ENCODE peak calls at places on chromosomes 7 and 10, in four cellular contexts. C is tibial artery, A is astrocyte, G is DND-41. Q is an unnamed sample.

GRCh38 chr7:32126843-32127242 is 56.6 kb upstream of the PDE1C start:
- DNase-seq in C (no peak), A (no peak), G (no peak), Q (no peak)

GRCh38 chr10:104429834-104430233 is 76.2 kb downstream of the CFAP58 start:
- DNase-seq in C (no peak), A (no peak), G (no peak), Q (no peak)

GRCh38 chr7:77450054-77450453 is 33.9 kb upstream of the GSAP start:
- DNase-seq in C (no peak), A (peak; percentile 39), G (no peak), Q (no peak)

GRCh38 chr10:113493943-113494342 is 58.9 kb upstream of the HABP2 start:
- DNase-seq in C (no peak), A (no peak), G (no peak), Q (no peak)

GRCh38 chr10:124092270-124093075 is 925 bp downstream of the CHST15 start:
- DNase-seq in C (peak; percentile 47), A (peak; percentile 29), G (peak; percentile 60), Q (peak; percentile 88)

GRCh38 chr10:129517680-129518057 is 50.6 kb downstream of the MGMT start:
- DNase-seq in C (no peak), A (no peak), G (no peak), Q (no peak)

GRCh38 chr10:28991326-28991725 is 297.5 kb upstream of the LYZL1 start:
- DNase-seq in C (no peak), A (peak; percentile 92), G (no peak), Q (no peak)

GRCh38 chr7:129073738-129074137 is 18.8 kb upstream of the TNPO3 start:
- DNase-seq in C (no peak), A (no peak), G (no peak), Q (no peak)

GRCh38 chr10:96998329-96998888 is 166.3 kb downstream of the LCOR start:
- DNase-seq in C (no peak), A (peak; percentile 90), G (no peak), Q (no peak)

GRCh38 chr10:9260690-9261089 is 1206.2 kb downstream of the GATA3 start:
- DNase-seq in C (no peak), A (no peak), G (no peak), Q (no peak)

GRCh38 chr10:123808873-123809272 is 82.7 kb downstream of the CPXM2 start:
- DNase-seq in C (no peak), A (peak; percentile 54), G (no peak), Q (no peak)

GRCh38 chr10:86267286-86268195 is 99.1 kb downstream of the GRID1 start:
- DNase-seq in C (no peak), A (no peak), G (no peak), Q (peak; percentile 38)

GRCh38 chr10:810351-810846 is 120.9 kb upstream of the DIP2C start:
- DNase-seq in C (no peak), A (no peak), G (no peak), Q (no peak)

GRCh38 chr10:116554628-116555027 is 8.9 kb downstream of the PNLIP start:
- DNase-seq in C (no peak), A (no peak), G (no peak), Q (no peak)

GRCh38 chr10:113985342-113985844 is 58.3 kb upstream of the ADRB1 start:
- DNase-seq in C (no peak), A (no peak), G (no peak), Q (no peak)

GRCh38 chr10:73999703-74000102 is 1.8 kb downstream of the VCL start:
- DNase-seq in C (no peak), A (peak; percentile 68), G (no peak), Q (no peak)

GRCh38 chr10:119377905-119378736 is 164.4 kb downstream of the RGS10 start:
- DNase-seq in C (no peak), A (peak; percentile 33), G (no peak), Q (no peak)

GRCh38 chr7:80498481-80499349 is 13.1 kb downstream of the GNAT3 start:
- DNase-seq in C (no peak), A (peak; percentile 38), G (no peak), Q (no peak)

GRCh38 chr7:116951366-116952292 is 1.7 kb upstream of the ST7 start:
- DNase-seq in C (no peak), A (no peak), G (no peak), Q (no peak)

GRCh38 chr10:77837248-77837924 is 89.2 kb downstream of the DLG5 start:
- DNase-seq in C (no peak), A (peak; percentile 56), G (peak; percentile 53), Q (no peak)

GRCh38 chr7:30829476-30829875 is 58.3 kb downstream of the MINDY4 start:
- DNase-seq in C (no peak), A (no peak), G (no peak), Q (no peak)

GRCh38 chr7:134140889-134141867 is 14.0 kb downstream of the LRGUK start:
- DNase-seq in C (peak; percentile 62), A (peak; percentile 16), G (peak; percentile 46), Q (peak; percentile 68)

GRCh38 chr10:101012525-101013364 is 13.1 kb downstream of the LZTS2 start:
- DNase-seq in C (peak; percentile 90), A (peak; percentile 85), G (peak; percentile 78), Q (peak; percentile 72)

GRCh38 chr10:12180221-12180974 is 15.3 kb downstream of the NUDT5 start:
- DNase-seq in C (no peak), A (no peak), G (no peak), Q (no peak)

GRCh38 chr7:124752310-124752709 is 13.3 kb downstream of the GPR37 start:
- DNase-seq in C (no peak), A (peak; percentile 60), G (no peak), Q (no peak)

GRCh38 chr7:27132978-27133377 is 2.4 kb upstream of the HOXA4 start:
- DNase-seq in C (no peak), A (no peak), G (no peak), Q (no peak)

GRCh38 chr10:120804020-120804419 is 47.1 kb upstream of the WDR11 start:
- DNase-seq in C (no peak), A (no peak), G (no peak), Q (no peak)

GRCh38 chr7:133051066-133051465 is 30.8 kb downstream of the CHCHD3 start:
- DNase-seq in C (peak; percentile 23), A (peak; percentile 13), G (no peak), Q (no peak)
- TF ChIP-seq CTCF in C (peak; percentile 28), A (peak; percentile 37), G (peak; percentile 43), Q (no peak)

GRCh38 chr7:70775570-70776156 is 356.3 kb upstream of the GALNT17 start:
- DNase-seq in C (no peak), A (peak; percentile 22), G (no peak), Q (no peak)

GRCh38 chr7:70774895-70775527 is 356.9 kb upstream of the GALNT17 start:
- DNase-seq in C (no peak), A (no peak), G (no peak), Q (no peak)

GRCh38 chr7:70770154-70770553 is 361.8 kb upstream of the GALNT17 start:
- DNase-seq in C (no peak), A (no peak), G (no peak), Q (no peak)

GRCh38 chr7:70766694-70767093 is 365.2 kb upstream of the GALNT17 start:
- DNase-seq in C (no peak), A (no peak), G (no peak), Q (no peak)

DNA sequence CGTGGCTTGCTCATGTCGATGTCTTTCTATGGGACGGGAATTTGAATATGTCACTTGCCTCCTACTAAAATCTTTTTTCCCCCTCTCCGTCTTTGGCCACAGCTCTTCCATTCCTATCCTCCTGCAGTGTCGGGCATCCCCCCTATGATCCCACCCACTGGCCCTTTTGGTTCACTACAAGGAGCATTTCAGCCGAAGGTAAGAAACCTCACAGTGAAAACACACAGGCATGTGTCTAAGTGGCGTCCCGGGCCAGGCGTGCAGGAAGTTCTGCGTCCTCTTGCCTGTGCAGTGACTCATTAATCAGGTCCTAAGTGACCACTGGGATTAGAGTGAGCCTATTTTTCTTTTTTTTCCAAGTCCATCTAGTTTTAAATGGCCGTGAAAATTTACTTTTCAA is 360.5 kb upstream of the GALNT17 start:
- DNase-seq in C (no peak), A (no peak), G (no peak), Q (no peak)
- TF ChIP-seq CTCF in C (no peak), A (no peak), G (no peak), Q (no peak)

DNA sequence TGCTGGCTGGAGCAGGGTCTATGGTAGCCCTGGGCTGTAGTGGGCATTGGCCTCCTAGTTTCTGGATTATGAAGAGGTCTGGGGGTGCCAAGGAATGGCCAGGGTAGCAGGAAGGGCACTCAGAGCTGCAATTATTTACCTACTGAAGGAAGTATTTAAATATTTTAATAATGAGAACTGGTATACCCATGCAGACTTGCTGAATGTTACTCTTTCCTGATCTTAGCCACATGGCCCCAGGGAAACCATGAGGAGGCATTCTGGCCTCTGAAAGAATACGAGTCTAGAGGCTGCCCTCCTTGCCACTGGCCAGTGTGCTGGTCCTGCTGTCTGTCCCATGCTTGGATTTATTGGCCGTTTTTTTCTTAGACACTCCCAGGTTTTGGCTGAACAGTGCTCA is 599.7 kb downstream of the LRMDA start:
- DNase-seq in C (no peak), A (no peak), G (no peak), Q (no peak)
- TF ChIP-seq CTCF in C (no peak), A (no peak), G (no peak), Q (no peak)

GRCh38 chr7:25820432-25821040 is 331.5 kb upstream of the NFE2L3 start:
- DNase-seq in C (no peak), A (no peak), G (no peak), Q (no peak)
- TF ChIP-seq CTCF in C (no peak), A (peak; percentile 45), G (peak; percentile 40), Q (no peak)

GRCh38 chr7:5422324-5423271 is 1.0 kb downstream of the TNRC18 start:
- DNase-seq in C (no peak), A (no peak), G (peak; percentile 26), Q (no peak)
- TF ChIP-seq CTCF in C (peak; percentile 7), A (no peak), G (no peak), Q (peak; percentile 19)

GRCh38 chr10:34730726-34731125 is 84.4 kb downstream of the PARD3 start:
- DNase-seq in C (no peak), A (peak; percentile 69), G (no peak), Q (no peak)

GRCh38 chr10:34731885-34732701 is 83.0 kb downstream of the PARD3 start:
- DNase-seq in C (no peak), A (peak; percentile 76), G (no peak), Q (no peak)

GRCh38 chr10:34731213-34731612 is 83.9 kb downstream of the PARD3 start:
- DNase-seq in C (no peak), A (no peak), G (no peak), Q (no peak)

GRCh38 chr10:34734918-34735317 is 80.2 kb downstream of the PARD3 start:
- DNase-seq in C (no peak), A (no peak), G (no peak), Q (no peak)

DNA sequence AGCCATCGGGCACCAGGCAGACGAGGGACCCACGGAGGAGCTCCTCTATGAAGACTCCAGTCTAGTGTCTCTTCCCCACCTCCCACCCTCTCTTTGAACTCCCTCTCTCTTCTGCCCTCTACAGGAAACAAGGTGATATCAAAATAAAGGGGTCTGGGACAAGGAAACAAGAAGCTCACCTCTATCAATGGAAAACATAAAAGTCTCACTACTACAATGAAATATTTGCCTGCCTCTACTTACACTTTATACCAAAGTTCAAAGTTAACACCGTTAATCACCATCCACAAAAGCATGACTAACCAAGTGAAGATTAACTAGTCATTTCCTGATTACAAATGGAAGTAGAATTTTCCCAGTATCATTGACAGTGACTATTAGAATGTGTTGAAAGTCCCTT is 82.2 kb downstream of the PARD3 start:
- DNase-seq in C (no peak), A (peak; percentile 58), G (no peak), Q (no peak)
- TF ChIP-seq CTCF in C (no peak), A (no peak), G (peak; percentile 66), Q (no peak)

GRCh38 chr7:46776790-46777189 is 805.1 kb downstream of the TNS3 start:
- DNase-seq in C (no peak), A (no peak), G (no peak), Q (no peak)
- TF ChIP-seq CTCF in C (peak; percentile 18), A (peak; percentile 40), G (peak; percentile 36), Q (no peak)

GRCh38 chr7:34281260-34281659 is 375.9 kb downstream of the BMPER start:
- DNase-seq in C (no peak), A (no peak), G (no peak), Q (no peak)
- TF ChIP-seq CTCF in C (no peak), A (no peak), G (peak; percentile 18), Q (no peak)